ENCODE peak calls at places on chromosome 1, in six cellular contexts. One of them, this sample, is unnamed.

GRCh38 chr1:155127672-155128468 is at the start of gene EFNA1:
- DNase-seq in left colon: peak
- DNase-seq in ACHN: peak
- DNase-seq in WTC11: peak
- DNase-seq in NCI-H1105: peak
- DNase-seq in NCI-H2081: peak
- DNase-seq in this sample: no peak

GRCh38 chr1:100523038-100523649 is 14.8 kb upstream of the GPR88 start:
- DNase-seq in left colon: no peak
- DNase-seq in ACHN: no peak
- DNase-seq in WTC11: no peak
- DNase-seq in NCI-H1105: no peak
- DNase-seq in NCI-H2081: no peak
- DNase-seq in this sample: no peak

GRCh38 chr1:87463917-87464565 is 135.4 kb downstream of the LMO4 start:
- DNase-seq in left colon: no peak
- DNase-seq in ACHN: no peak
- DNase-seq in WTC11: no peak
- DNase-seq in NCI-H1105: no peak
- DNase-seq in NCI-H2081: no peak
- DNase-seq in this sample: no peak

GRCh38 chr1:204073837-204074273 is 940 bp downstream of the SOX13 start:
- DNase-seq in left colon: no peak
- DNase-seq in ACHN: no peak
- DNase-seq in WTC11: no peak
- DNase-seq in NCI-H1105: no peak
- DNase-seq in NCI-H2081: no peak
- DNase-seq in this sample: no peak

GRCh38 chr1:199551967-199552565 is 475.4 kb upstream of the NR5A2 start:
- DNase-seq in left colon: no peak
- DNase-seq in ACHN: peak
- DNase-seq in WTC11: peak
- DNase-seq in NCI-H1105: peak
- DNase-seq in NCI-H2081: peak
- DNase-seq in this sample: peak

GRCh38 chr1:201383647-201384405 is 6.3 kb upstream of the TNNT2 start:
- DNase-seq in left colon: no peak
- DNase-seq in ACHN: peak
- DNase-seq in WTC11: no peak
- DNase-seq in NCI-H1105: no peak
- DNase-seq in NCI-H2081: no peak
- DNase-seq in this sample: no peak

GRCh38 chr1:233790662-233791371 is 113.7 kb upstream of the SLC35F3 start:
- DNase-seq in left colon: no peak
- DNase-seq in ACHN: peak
- DNase-seq in WTC11: peak
- DNase-seq in NCI-H1105: peak
- DNase-seq in NCI-H2081: peak
- DNase-seq in this sample: peak

GRCh38 chr1:115454835-115455511 is 116.9 kb upstream of the NGF start:
- DNase-seq in left colon: peak
- DNase-seq in ACHN: no peak
- DNase-seq in WTC11: no peak
- DNase-seq in NCI-H1105: peak
- DNase-seq in NCI-H2081: no peak
- DNase-seq in this sample: no peak

GRCh38 chr1:45820797-45821196 is 17.4 kb downstream of the MAST2 start:
- DNase-seq in left colon: no peak
- DNase-seq in ACHN: no peak
- DNase-seq in WTC11: no peak
- DNase-seq in NCI-H1105: no peak
- DNase-seq in NCI-H2081: no peak
- DNase-seq in this sample: no peak

GRCh38 chr1:3072178-3072947 is 3.4 kb downstream of the PRDM16 start:
- DNase-seq in left colon: no peak
- DNase-seq in ACHN: no peak
- DNase-seq in WTC11: peak
- DNase-seq in NCI-H1105: no peak
- DNase-seq in NCI-H2081: no peak
- DNase-seq in this sample: no peak

GRCh38 chr1:27606708-27607238 is 2.8 kb upstream of the AHDC1 start:
- DNase-seq in left colon: no peak
- DNase-seq in ACHN: peak
- DNase-seq in WTC11: no peak
- DNase-seq in NCI-H1105: no peak
- DNase-seq in NCI-H2081: no peak
- DNase-seq in this sample: no peak

GRCh38 chr1:38789498-38790169 is 69.9 kb downstream of the RRAGC start:
- DNase-seq in left colon: no peak
- DNase-seq in ACHN: no peak
- DNase-seq in WTC11: no peak
- DNase-seq in NCI-H1105: peak
- DNase-seq in NCI-H2081: peak
- DNase-seq in this sample: no peak

GRCh38 chr1:198771562-198772153 is 132.8 kb downstream of the PTPRC start:
- DNase-seq in left colon: no peak
- DNase-seq in ACHN: peak
- DNase-seq in WTC11: no peak
- DNase-seq in NCI-H1105: peak
- DNase-seq in NCI-H2081: peak
- DNase-seq in this sample: peak

GRCh38 chr1:116415699-116416533 is 42.9 kb downstream of the ATP1A1 start:
- DNase-seq in left colon: no peak
- DNase-seq in ACHN: no peak
- DNase-seq in WTC11: peak
- DNase-seq in NCI-H1105: no peak
- DNase-seq in NCI-H2081: no peak
- DNase-seq in this sample: peak

GRCh38 chr1:40868051-40868723 is 6.0 kb upstream of the CITED4 start:
- DNase-seq in left colon: no peak
- DNase-seq in ACHN: no peak
- DNase-seq in WTC11: no peak
- DNase-seq in NCI-H1105: no peak
- DNase-seq in NCI-H2081: no peak
- DNase-seq in this sample: no peak

GRCh38 chr1:3060601-3061551 is 8.1 kb upstream of the PRDM16 start:
- DNase-seq in left colon: peak
- DNase-seq in ACHN: no peak
- DNase-seq in WTC11: no peak
- DNase-seq in NCI-H1105: no peak
- DNase-seq in NCI-H2081: no peak
- DNase-seq in this sample: no peak

GRCh38 chr1:30518696-30519095 is 204.7 kb downstream of the MATN1 start:
- DNase-seq in left colon: no peak
- DNase-seq in ACHN: no peak
- DNase-seq in WTC11: no peak
- DNase-seq in NCI-H1105: no peak
- DNase-seq in NCI-H2081: no peak
- DNase-seq in this sample: no peak

GRCh38 chr1:43381609-43382008 is 8.0 kb downstream of the MED8 start:
- DNase-seq in left colon: no peak
- DNase-seq in ACHN: no peak
- DNase-seq in WTC11: no peak
- DNase-seq in NCI-H1105: no peak
- DNase-seq in NCI-H2081: no peak
- DNase-seq in this sample: no peak

GRCh38 chr1:24702511-24703293 is 42.5 kb upstream of the CLIC4 start:
- DNase-seq in left colon: no peak
- DNase-seq in ACHN: peak
- DNase-seq in WTC11: no peak
- DNase-seq in NCI-H1105: no peak
- DNase-seq in NCI-H2081: peak
- DNase-seq in this sample: no peak

GRCh38 chr1:18305182-18305795 is 175.4 kb upstream of the KLHDC7A start:
- DNase-seq in left colon: no peak
- DNase-seq in ACHN: no peak
- DNase-seq in WTC11: no peak
- DNase-seq in NCI-H1105: no peak
- DNase-seq in NCI-H2081: no peak
- DNase-seq in this sample: no peak

GRCh38 chr1:201713093-201713810 is 115.7 kb upstream of the IPO9 start:
- DNase-seq in left colon: peak
- DNase-seq in ACHN: peak
- DNase-seq in WTC11: no peak
- DNase-seq in NCI-H1105: no peak
- DNase-seq in NCI-H2081: no peak
- DNase-seq in this sample: no peak

GRCh38 chr1:228037401-228038386 is 30.9 kb downstream of the WNT3A start:
- DNase-seq in left colon: no peak
- DNase-seq in ACHN: peak
- DNase-seq in WTC11: peak
- DNase-seq in NCI-H1105: no peak
- DNase-seq in NCI-H2081: no peak
- DNase-seq in this sample: no peak

GRCh38 chr1:72781038-72781437 is 498.7 kb upstream of the NEGR1 start:
- DNase-seq in left colon: no peak
- DNase-seq in ACHN: no peak
- DNase-seq in WTC11: no peak
- DNase-seq in NCI-H1105: no peak
- DNase-seq in NCI-H2081: no peak
- DNase-seq in this sample: no peak

GRCh38 chr1:37628026-37628556 is 6.6 kb downstream of the RSPO1 start:
- DNase-seq in left colon: no peak
- DNase-seq in ACHN: no peak
- DNase-seq in WTC11: no peak
- DNase-seq in NCI-H1105: no peak
- DNase-seq in NCI-H2081: no peak
- DNase-seq in this sample: no peak

GRCh38 chr1:17439250-17440073 is at the start of gene RCC2:
- DNase-seq in left colon: peak
- DNase-seq in ACHN: peak
- DNase-seq in WTC11: peak
- DNase-seq in NCI-H1105: peak
- DNase-seq in NCI-H2081: peak
- DNase-seq in this sample: no peak

GRCh38 chr1:16903054-16903453 is 7.3 kb downstream of the RNU1-2 start:
- DNase-seq in left colon: no peak
- DNase-seq in ACHN: peak
- DNase-seq in WTC11: no peak
- DNase-seq in NCI-H1105: no peak
- DNase-seq in NCI-H2081: no peak
- DNase-seq in this sample: no peak

GRCh38 chr1:193736507-193736906 is 550.1 kb upstream of the B3GALT2 start:
- DNase-seq in left colon: no peak
- DNase-seq in ACHN: no peak
- DNase-seq in WTC11: no peak
- DNase-seq in NCI-H1105: no peak
- DNase-seq in NCI-H2081: no peak
- DNase-seq in this sample: no peak

GRCh38 chr1:108913105-108913948 is 36.5 kb downstream of the GPSM2 start:
- DNase-seq in left colon: no peak
- DNase-seq in ACHN: no peak
- DNase-seq in WTC11: no peak
- DNase-seq in NCI-H1105: peak
- DNase-seq in NCI-H2081: no peak
- DNase-seq in this sample: no peak

GRCh38 chr1:25765910-25766645 is 33.9 kb upstream of the SELENON start:
- DNase-seq in left colon: no peak
- DNase-seq in ACHN: no peak
- DNase-seq in WTC11: no peak
- DNase-seq in NCI-H1105: peak
- DNase-seq in NCI-H2081: peak
- DNase-seq in this sample: no peak

GRCh38 chr1:160018900-160019299 is 12.9 kb downstream of the PIGM start:
- DNase-seq in left colon: no peak
- DNase-seq in ACHN: peak
- DNase-seq in WTC11: no peak
- DNase-seq in NCI-H1105: no peak
- DNase-seq in NCI-H2081: no peak
- DNase-seq in this sample: no peak

GRCh38 chr1:162207862-162208261 is 138.4 kb downstream of the NOS1AP start:
- DNase-seq in left colon: no peak
- DNase-seq in ACHN: no peak
- DNase-seq in WTC11: no peak
- DNase-seq in NCI-H1105: no peak
- DNase-seq in NCI-H2081: no peak
- DNase-seq in this sample: no peak

GRCh38 chr1:94983343-94983742 is 56.4 kb upstream of the CNN3 start:
- DNase-seq in left colon: no peak
- DNase-seq in ACHN: peak
- DNase-seq in WTC11: no peak
- DNase-seq in NCI-H1105: no peak
- DNase-seq in NCI-H2081: no peak
- DNase-seq in this sample: no peak

GRCh38 chr1:18283601-18284385 is 176.2 kb downstream of the IGSF21 start:
- DNase-seq in left colon: no peak
- DNase-seq in ACHN: no peak
- DNase-seq in WTC11: no peak
- DNase-seq in NCI-H1105: no peak
- DNase-seq in NCI-H2081: no peak
- DNase-seq in this sample: no peak

GRCh38 chr1:50129201-50129600 is 20.5 kb downstream of the ELAVL4 start:
- DNase-seq in left colon: no peak
- DNase-seq in ACHN: no peak
- DNase-seq in WTC11: no peak
- DNase-seq in NCI-H1105: no peak
- DNase-seq in NCI-H2081: no peak
- DNase-seq in this sample: no peak

GRCh38 chr1:197955486-197956394 is 38.6 kb downstream of the LHX9 start:
- DNase-seq in left colon: no peak
- DNase-seq in ACHN: peak
- DNase-seq in WTC11: no peak
- DNase-seq in NCI-H1105: no peak
- DNase-seq in NCI-H2081: no peak
- DNase-seq in this sample: no peak